ENCODE peak calls at places on chromosomes 1 and 21, in six cellular contexts. J, I, Z, X, E and F are unnamed samples.

GRCh38 chr1:200479816-200480215 is 70.0 kb upstream of the ZNF281 start:
- DNase-seq in J (no peak), I (no peak), Z (no peak), X (no peak), E (no peak), F (no peak)

GRCh38 chr1:167198518-167199133 is 22.1 kb upstream of the POU2F1 start:
- DNase-seq in J (no peak), I (no peak), Z (peak; percentile 71), X (no peak), E (no peak), F (no peak)

GRCh38 chr1:39971138-39971537 is 16.2 kb downstream of the MFSD2A start:
- DNase-seq in J (no peak), I (no peak), Z (no peak), X (no peak), E (no peak), F (no peak)

GRCh38 chr1:168483531-168483930 is 60.3 kb downstream of the XCL2 start:
- DNase-seq in J (no peak), I (no peak), Z (no peak), X (no peak), E (no peak), F (no peak)

GRCh38 chr1:57321776-57322175 is 102.1 kb downstream of the DAB1 start:
- DNase-seq in J (no peak), I (no peak), Z (no peak), X (no peak), E (no peak), F (no peak)

GRCh38 chr1:107820797-107821196 is 144.2 kb downstream of the VAV3 start:
- DNase-seq in J (no peak), I (no peak), Z (no peak), X (no peak), E (no peak), F (no peak)

GRCh38 chr1:44454704-44455103 is 49.6 kb downstream of the RNF220 start:
- DNase-seq in J (no peak), I (no peak), Z (no peak), X (no peak), E (no peak), F (no peak)

GRCh38 chr1:157968951-157969350 is 24.5 kb upstream of the KIRREL1 start:
- DNase-seq in J (no peak), I (no peak), Z (no peak), X (no peak), E (no peak), F (no peak)

GRCh38 chr1:64856564-64856963 is 109.8 kb downstream of the JAK1 start:
- DNase-seq in J (peak; percentile 39), I (no peak), Z (no peak), X (no peak), E (peak; percentile 23), F (no peak)

GRCh38 chr1:204697893-204698292 is 12.4 kb upstream of the LRRN2 start:
- DNase-seq in J (no peak), I (no peak), Z (no peak), X (no peak), E (no peak), F (no peak)
- H3K27ac ChIP-seq in J (no peak overlapping the region), I (no peak overlapping the region), Z (no peak overlapping the region), X (no peak overlapping the region), E (no peak overlapping the region), F (no peak overlapping the region)

GRCh38 chr1:155012760-155013602 is 10.4 kb downstream of the ZBTB7B start:
- DNase-seq in J (no peak), I (no peak), Z (no peak), X (no peak), E (no peak), F (no peak)
- H3K4me1 ChIP-seq in J (peaks cover 79% of the 10 kb centered on the region), I (peaks cover 15% of the 10 kb centered on the region), Z (peaks cover 40% of the 10 kb centered on the region), X (peaks cover 89% of the 10 kb centered on the region), E (peaks cover 52% of the 10 kb centered on the region), F (peaks cover 28% of the 10 kb centered on the region)

GRCh38 chr1:198212675-198213074 is 55.9 kb downstream of the NEK7 start:
- DNase-seq in J (no peak), I (no peak), Z (no peak), X (no peak), E (no peak), F (no peak)

GRCh38 chr1:198211696-198212095 is 54.9 kb downstream of the NEK7 start:
- DNase-seq in J (no peak), I (no peak), Z (no peak), X (no peak), E (no peak), F (no peak)

GRCh38 chr1:198206292-198206691 is 49.5 kb downstream of the NEK7 start:
- DNase-seq in J (no peak), I (no peak), Z (no peak), X (no peak), E (no peak), F (no peak)

GRCh38 chr1:198214924-198215323 is 58.1 kb downstream of the NEK7 start:
- DNase-seq in J (no peak), I (no peak), Z (no peak), X (no peak), E (no peak), F (no peak)

GRCh38 chr1:198212126-198212525 is 55.3 kb downstream of the NEK7 start:
- DNase-seq in J (no peak), I (no peak), Z (no peak), X (no peak), E (no peak), F (no peak)
- H3K9me3 ChIP-seq in J (peaks cover 12% of the 10 kb centered on the region), I (peaks cover 26% of the 10 kb centered on the region), Z (peaks cover 4% of the 10 kb centered on the region), X (no peaks in the 10 kb centered on the region), E (no peaks in the 10 kb centered on the region), F (no peaks in the 10 kb centered on the region)

GRCh38 chr21:36381841-36382589 is 3.2 kb upstream of the CHAF1B start:
- DNase-seq in J (no peak), I (no peak), Z (no peak), X (no peak), E (no peak), F (no peak)
- H3K27ac ChIP-seq in J (no peak overlapping the region), I (no peak overlapping the region), Z (no peak overlapping the region), X (no peak overlapping the region), E (no peak overlapping the region), F (no peak overlapping the region)

GRCh38 chr1:212500986-212501385 is 68.3 kb downstream of the NENF start:
- DNase-seq in J (no peak), I (no peak), Z (no peak), X (no peak), E (no peak), F (no peak)
- H3K4me1 ChIP-seq in J (no peaks in the 10 kb centered on the region), I (no peaks in the 10 kb centered on the region), Z (peaks cover 11% of the 10 kb centered on the region), X (no peaks in the 10 kb centered on the region), E (no peaks in the 10 kb centered on the region), F (peaks cover 8% of the 10 kb centered on the region)

GRCh38 chr21:26925636-26926035 is 41.3 kb downstream of the ADAMTS5 start:
- DNase-seq in J (no peak), I (no peak), Z (no peak), X (no peak), E (no peak), F (no peak)
- H3K9me3 ChIP-seq in J (no peaks in the 10 kb centered on the region), I (no peaks in the 10 kb centered on the region), Z (no peaks in the 10 kb centered on the region), X (no peaks in the 10 kb centered on the region), E (no peaks in the 10 kb centered on the region), F (no peaks in the 10 kb centered on the region)

DNA sequence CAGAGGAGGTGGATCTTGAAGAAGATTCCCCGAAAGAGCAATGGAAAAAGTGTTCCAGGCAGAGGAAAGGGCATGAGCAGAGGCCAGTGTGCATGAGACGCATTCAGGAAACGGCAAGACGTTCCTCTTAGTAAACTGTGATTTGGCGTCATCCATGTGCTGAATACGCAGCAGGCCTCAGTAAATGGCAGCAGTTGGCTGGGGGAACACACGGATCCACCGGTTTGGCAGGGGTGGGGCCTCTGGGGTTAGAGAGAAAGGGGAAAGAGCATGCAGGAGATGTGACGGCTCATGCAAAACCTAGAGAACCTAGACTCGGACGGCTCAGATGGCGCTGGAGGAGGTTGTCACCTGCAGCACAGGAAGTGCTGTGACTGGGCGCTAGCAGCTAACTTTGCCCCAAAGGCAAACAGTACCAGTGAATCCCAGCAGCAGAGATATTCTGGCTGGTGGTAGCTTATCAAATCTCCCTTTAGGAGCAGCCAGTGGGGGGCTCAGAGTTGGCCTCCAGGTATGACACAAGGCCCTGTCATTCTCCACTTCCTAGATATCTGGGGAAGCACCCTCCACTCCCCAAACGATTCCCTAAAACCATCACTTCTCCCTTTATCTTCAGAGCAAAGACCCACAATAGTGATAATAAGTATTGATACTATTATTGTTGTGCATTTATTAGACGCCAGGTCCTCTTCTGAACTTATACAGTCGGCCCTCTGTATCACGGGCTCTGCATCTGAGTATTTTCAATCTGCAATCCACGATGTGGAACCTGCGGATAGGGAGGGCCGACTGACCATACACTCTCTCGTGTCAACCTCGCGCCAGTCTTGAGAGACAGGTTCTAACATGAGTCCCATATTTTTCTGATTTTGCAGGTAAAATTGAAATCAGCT is 7.6 kb downstream of the LAPTM5 start:
- DNase-seq in J (peak; percentile 63), I (no peak), Z (no peak), X (peak; percentile 81), E (no peak), F (peak; percentile 90)
- H3K27ac ChIP-seq in J (peak overlapping the region; percentile 84), I (no peak overlapping the region), Z (no peak overlapping the region), X (peak overlapping the region; percentile 93), E (peak overlapping the region; percentile 49), F (peak overlapping the region; percentile 98)

DNA sequence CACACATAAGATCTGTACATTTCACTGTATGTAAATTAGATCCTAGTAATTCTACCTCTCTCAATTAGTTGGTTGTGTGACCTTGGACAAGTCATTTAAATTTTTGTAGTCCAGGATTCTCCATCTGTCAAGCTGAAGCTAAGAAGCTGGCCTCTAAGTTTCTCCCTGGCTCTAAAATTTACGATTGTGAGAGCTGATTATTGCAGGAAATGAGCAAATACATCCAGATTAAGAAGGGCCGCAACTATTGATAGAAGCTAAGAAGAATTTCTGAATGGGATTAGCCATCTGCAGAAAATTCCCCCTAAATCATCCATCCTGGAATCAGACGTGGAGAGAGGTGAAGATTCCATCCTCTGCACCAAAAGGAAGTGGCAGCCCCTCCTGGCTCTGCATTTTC is 55.0 kb downstream of the HIVEP3 start:
- DNase-seq in J (no peak), I (no peak), Z (no peak), X (no peak), E (no peak), F (no peak)
- H3K4me1 ChIP-seq in J (no peaks in the 10 kb centered on the region), I (peaks cover 38% of the 10 kb centered on the region), Z (peaks cover 15% of the 10 kb centered on the region), X (peaks cover 4% of the 10 kb centered on the region), E (no peaks in the 10 kb centered on the region), F (peaks cover 10% of the 10 kb centered on the region)

GRCh38 chr1:82451191-82451590 is 650.5 kb downstream of the ADGRL2 start:
- DNase-seq in J (no peak), I (no peak), Z (no peak), X (no peak), E (no peak), F (no peak)

GRCh38 chr1:82452096-82452495 is 651.4 kb downstream of the ADGRL2 start:
- DNase-seq in J (no peak), I (no peak), Z (no peak), X (no peak), E (no peak), F (no peak)

GRCh38 chr1:82455342-82455741 is 654.6 kb downstream of the ADGRL2 start:
- DNase-seq in J (no peak), I (no peak), Z (no peak), X (no peak), E (no peak), F (peak; percentile 71)

GRCh38 chr1:82453511-82454185 is 652.9 kb downstream of the ADGRL2 start:
- DNase-seq in J (no peak), I (no peak), Z (no peak), X (no peak), E (no peak), F (peak; percentile 25)

DNA sequence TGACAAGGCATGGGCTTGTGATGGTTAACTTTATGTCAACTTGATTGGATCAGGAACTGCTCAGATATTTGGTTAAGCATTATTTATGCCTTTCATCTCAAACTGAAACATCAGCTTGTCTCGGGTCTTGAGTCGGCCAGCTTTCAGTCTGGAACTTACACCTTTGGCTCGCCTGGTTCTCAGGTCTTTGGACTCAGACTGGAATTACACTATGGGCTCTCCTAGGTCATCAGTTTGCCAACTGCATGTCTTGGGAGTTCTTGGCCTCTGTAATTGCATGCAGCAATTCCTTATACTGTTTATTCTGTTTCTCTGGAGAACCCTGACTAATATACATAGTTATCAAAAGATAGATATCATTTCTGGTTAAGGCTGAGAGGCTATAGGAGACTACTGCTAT is 653.7 kb downstream of the ADGRL2 start:
- DNase-seq in J (no peak), I (no peak), Z (no peak), X (no peak), E (no peak), F (no peak)
- H3K9me3 ChIP-seq in J (no peaks in the 10 kb centered on the region), I (no peaks in the 10 kb centered on the region), Z (peaks cover 4% of the 10 kb centered on the region), X (no peaks in the 10 kb centered on the region), E (no peaks in the 10 kb centered on the region), F (no peaks in the 10 kb centered on the region)